ENCODE peak calls at places on chromosomes 1 and 21, in seven cellular contexts. One of them, this sample, is unnamed.

GRCh38 chr1:45994423-45994822 is 138.0 kb downstream of the PIK3R3 start:
- DNase-seq in AG09309: no peak
- DNase-seq in neural crest cell: no peak
- DNase-seq in HFF-Myc: no peak
- DNase-seq in lower lobe of right lung: no peak
- DNase-seq in fibroblast of the aortic adventitia: no peak
- DNase-seq in mammary epithelial cell: no peak
- DNase-seq in this sample: no peak

GRCh38 chr21:37751268-37751975 is 164.8 kb downstream of the KCNJ6 start:
- DNase-seq in AG09309: no peak
- DNase-seq in neural crest cell: no peak
- DNase-seq in HFF-Myc: no peak
- DNase-seq in lower lobe of right lung: no peak
- DNase-seq in fibroblast of the aortic adventitia: peak
- DNase-seq in mammary epithelial cell: no peak
- DNase-seq in this sample: no peak

GRCh38 chr1:30526652-30527345 is 196.6 kb downstream of the MATN1 start:
- DNase-seq in AG09309: no peak
- DNase-seq in neural crest cell: no peak
- DNase-seq in HFF-Myc: no peak
- DNase-seq in lower lobe of right lung: no peak
- DNase-seq in fibroblast of the aortic adventitia: no peak
- DNase-seq in mammary epithelial cell: peak
- DNase-seq in this sample: no peak

GRCh38 chr1:210332719-210333398 is 4.2 kb downstream of the HHAT start:
- DNase-seq in AG09309: no peak
- DNase-seq in neural crest cell: no peak
- DNase-seq in HFF-Myc: no peak
- DNase-seq in lower lobe of right lung: no peak
- DNase-seq in fibroblast of the aortic adventitia: no peak
- DNase-seq in mammary epithelial cell: peak
- DNase-seq in this sample: no peak

GRCh38 chr1:154270833-154271232 is 1.6 kb upstream of the HAX1 start:
- DNase-seq in AG09309: no peak
- DNase-seq in neural crest cell: no peak
- DNase-seq in HFF-Myc: no peak
- DNase-seq in lower lobe of right lung: no peak
- DNase-seq in fibroblast of the aortic adventitia: no peak
- DNase-seq in mammary epithelial cell: no peak
- DNase-seq in this sample: no peak

GRCh38 chr21:41932191-41932575 is 21.6 kb downstream of the C2CD2 start:
- DNase-seq in AG09309: peak
- DNase-seq in neural crest cell: no peak
- DNase-seq in HFF-Myc: peak
- DNase-seq in lower lobe of right lung: no peak
- DNase-seq in fibroblast of the aortic adventitia: peak
- DNase-seq in mammary epithelial cell: peak
- DNase-seq in this sample: peak

GRCh38 chr21:42231761-42232160 is 12.8 kb downstream of the ABCG1 start:
- DNase-seq in AG09309: no peak
- DNase-seq in neural crest cell: no peak
- DNase-seq in HFF-Myc: no peak
- DNase-seq in lower lobe of right lung: peak
- DNase-seq in fibroblast of the aortic adventitia: no peak
- DNase-seq in mammary epithelial cell: no peak
- DNase-seq in this sample: no peak

GRCh38 chr1:197776348-197777082 is 1.2 kb upstream of the DENND1B start:
- DNase-seq in AG09309: peak
- DNase-seq in neural crest cell: no peak
- DNase-seq in HFF-Myc: no peak
- DNase-seq in lower lobe of right lung: no peak
- DNase-seq in fibroblast of the aortic adventitia: peak
- DNase-seq in mammary epithelial cell: peak
- DNase-seq in this sample: peak

GRCh38 chr1:114062646-114063045 is 83.4 kb downstream of the OLFML3 start:
- DNase-seq in AG09309: no peak
- DNase-seq in neural crest cell: no peak
- DNase-seq in HFF-Myc: no peak
- DNase-seq in lower lobe of right lung: no peak
- DNase-seq in fibroblast of the aortic adventitia: no peak
- DNase-seq in mammary epithelial cell: no peak
- DNase-seq in this sample: no peak

GRCh38 chr1:156844638-156845037 is 14.3 kb downstream of the INSRR start:
- DNase-seq in AG09309: no peak
- DNase-seq in neural crest cell: no peak
- DNase-seq in HFF-Myc: no peak
- DNase-seq in lower lobe of right lung: no peak
- DNase-seq in fibroblast of the aortic adventitia: no peak
- DNase-seq in mammary epithelial cell: no peak
- DNase-seq in this sample: no peak

GRCh38 chr21:31557956-31558838 is 101.3 kb upstream of the SOD1 start:
- DNase-seq in AG09309: no peak
- DNase-seq in neural crest cell: peak
- DNase-seq in HFF-Myc: no peak
- DNase-seq in lower lobe of right lung: no peak
- DNase-seq in fibroblast of the aortic adventitia: no peak
- DNase-seq in mammary epithelial cell: peak
- DNase-seq in this sample: no peak

GRCh38 chr1:61119085-61119484 is 36.7 kb downstream of the NFIA start:
- DNase-seq in AG09309: no peak
- DNase-seq in neural crest cell: no peak
- DNase-seq in HFF-Myc: no peak
- DNase-seq in lower lobe of right lung: no peak
- DNase-seq in fibroblast of the aortic adventitia: no peak
- DNase-seq in mammary epithelial cell: no peak
- DNase-seq in this sample: no peak

GRCh38 chr1:53495608-53496345 is 36.6 kb downstream of the DMRTB1 start:
- DNase-seq in AG09309: no peak
- DNase-seq in neural crest cell: no peak
- DNase-seq in HFF-Myc: no peak
- DNase-seq in lower lobe of right lung: no peak
- DNase-seq in fibroblast of the aortic adventitia: peak
- DNase-seq in mammary epithelial cell: no peak
- DNase-seq in this sample: no peak

GRCh38 chr21:33286600-33287456 is 20.7 kb downstream of the IL10RB start:
- DNase-seq in AG09309: no peak
- DNase-seq in neural crest cell: no peak
- DNase-seq in HFF-Myc: peak
- DNase-seq in lower lobe of right lung: no peak
- DNase-seq in fibroblast of the aortic adventitia: peak
- DNase-seq in mammary epithelial cell: peak
- DNase-seq in this sample: peak

GRCh38 chr1:4768553-4768952 is 114.1 kb downstream of the AJAP1 start:
- DNase-seq in AG09309: no peak
- DNase-seq in neural crest cell: no peak
- DNase-seq in HFF-Myc: no peak
- DNase-seq in lower lobe of right lung: no peak
- DNase-seq in fibroblast of the aortic adventitia: no peak
- DNase-seq in mammary epithelial cell: no peak
- DNase-seq in this sample: no peak

GRCh38 chr1:9075023-9075422 is 5.6 kb upstream of the SLC2A5 start:
- DNase-seq in AG09309: no peak
- DNase-seq in neural crest cell: no peak
- DNase-seq in HFF-Myc: no peak
- DNase-seq in lower lobe of right lung: no peak
- DNase-seq in fibroblast of the aortic adventitia: no peak
- DNase-seq in mammary epithelial cell: no peak
- DNase-seq in this sample: no peak

GRCh38 chr1:23103001-23103879 is 65.4 kb downstream of the LUZP1 start:
- DNase-seq in AG09309: no peak
- DNase-seq in neural crest cell: no peak
- DNase-seq in HFF-Myc: no peak
- DNase-seq in lower lobe of right lung: no peak
- DNase-seq in fibroblast of the aortic adventitia: peak
- DNase-seq in mammary epithelial cell: peak
- DNase-seq in this sample: no peak

GRCh38 chr1:83086346-83086745 is 912.6 kb downstream of the TTLL7 start:
- DNase-seq in AG09309: no peak
- DNase-seq in neural crest cell: no peak
- DNase-seq in HFF-Myc: no peak
- DNase-seq in lower lobe of right lung: no peak
- DNase-seq in fibroblast of the aortic adventitia: no peak
- DNase-seq in mammary epithelial cell: peak
- DNase-seq in this sample: no peak

GRCh38 chr1:95916616-95917015 is 682.6 kb downstream of the RWDD3 start:
- DNase-seq in AG09309: no peak
- DNase-seq in neural crest cell: no peak
- DNase-seq in HFF-Myc: no peak
- DNase-seq in lower lobe of right lung: no peak
- DNase-seq in fibroblast of the aortic adventitia: peak
- DNase-seq in mammary epithelial cell: no peak
- DNase-seq in this sample: no peak

GRCh38 chr1:67791686-67792475 is 41.4 kb downstream of the GNG12 start:
- DNase-seq in AG09309: peak
- DNase-seq in neural crest cell: no peak
- DNase-seq in HFF-Myc: peak
- DNase-seq in lower lobe of right lung: no peak
- DNase-seq in fibroblast of the aortic adventitia: peak
- DNase-seq in mammary epithelial cell: peak
- DNase-seq in this sample: peak

GRCh38 chr1:164617607-164618564 is 58.9 kb downstream of the PBX1 start:
- DNase-seq in AG09309: no peak
- DNase-seq in neural crest cell: peak
- DNase-seq in HFF-Myc: no peak
- DNase-seq in lower lobe of right lung: no peak
- DNase-seq in fibroblast of the aortic adventitia: peak
- DNase-seq in mammary epithelial cell: peak
- DNase-seq in this sample: peak

DNA sequence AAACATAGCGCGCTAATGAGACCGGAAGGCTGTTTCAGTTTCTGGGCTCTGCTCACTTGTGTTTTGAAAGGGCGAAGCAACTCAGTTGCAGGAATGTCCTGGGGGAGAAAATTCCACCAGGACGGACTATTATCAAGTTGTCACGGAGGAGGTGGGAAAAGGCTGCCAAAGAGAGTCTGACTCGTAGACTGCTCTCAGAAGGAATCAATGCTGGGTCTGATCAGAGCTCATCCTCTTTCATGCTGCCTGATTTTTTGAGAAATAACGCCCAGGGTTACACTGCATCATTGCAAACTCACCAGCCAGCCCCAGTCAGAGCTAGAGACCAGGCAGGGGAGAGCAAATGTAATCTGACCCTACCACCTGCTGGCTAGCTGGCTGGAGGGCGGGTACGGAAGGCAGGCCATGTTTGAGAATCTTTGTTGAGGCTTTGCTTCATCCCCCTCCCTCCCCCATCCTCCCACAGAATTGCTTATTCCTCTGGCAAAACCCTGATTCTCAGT is 36.4 kb upstream of the BCL9 start:
- DNase-seq in AG09309: no peak
- DNase-seq in neural crest cell: peak
- DNase-seq in HFF-Myc: no peak
- DNase-seq in lower lobe of right lung: no peak
- DNase-seq in fibroblast of the aortic adventitia: peak
- DNase-seq in mammary epithelial cell: no peak
- DNase-seq in this sample: peak
- TF ChIP-seq CTCF in AG09309: no peak
- TF ChIP-seq CTCF in neural crest cell: no peak
- TF ChIP-seq CTCF in HFF-Myc: no peak
- TF ChIP-seq CTCF in lower lobe of right lung: no peak
- TF ChIP-seq CTCF in fibroblast of the aortic adventitia: no peak
- TF ChIP-seq CTCF in mammary epithelial cell: no peak
- TF ChIP-seq CTCF in this sample: no peak

GRCh38 chr1:25641931-25642611 is 25.5 kb downstream of the MAN1C1 start:
- DNase-seq in AG09309: no peak
- DNase-seq in neural crest cell: no peak
- DNase-seq in HFF-Myc: no peak
- DNase-seq in lower lobe of right lung: no peak
- DNase-seq in fibroblast of the aortic adventitia: peak
- DNase-seq in mammary epithelial cell: peak
- DNase-seq in this sample: no peak
- TF ChIP-seq CTCF in AG09309: no peak
- TF ChIP-seq CTCF in neural crest cell: no peak
- TF ChIP-seq CTCF in HFF-Myc: no peak
- TF ChIP-seq CTCF in lower lobe of right lung: no peak
- TF ChIP-seq CTCF in fibroblast of the aortic adventitia: no peak
- TF ChIP-seq CTCF in mammary epithelial cell: no peak
- TF ChIP-seq CTCF in this sample: no peak

GRCh38 chr1:206856674-206857464 is 8.6 kb upstream of the IL20 start:
- DNase-seq in AG09309: no peak
- DNase-seq in neural crest cell: no peak
- DNase-seq in HFF-Myc: no peak
- DNase-seq in lower lobe of right lung: no peak
- DNase-seq in fibroblast of the aortic adventitia: no peak
- DNase-seq in mammary epithelial cell: no peak
- DNase-seq in this sample: no peak
- TF ChIP-seq CTCF in AG09309: peak
- TF ChIP-seq CTCF in neural crest cell: peak
- TF ChIP-seq CTCF in HFF-Myc: peak
- TF ChIP-seq CTCF in lower lobe of right lung: peak
- TF ChIP-seq CTCF in fibroblast of the aortic adventitia: peak
- TF ChIP-seq CTCF in mammary epithelial cell: peak
- TF ChIP-seq CTCF in this sample: peak

GRCh38 chr1:115879977-115880376 is 39.1 kb upstream of the NHLH2 start:
- DNase-seq in AG09309: no peak
- DNase-seq in neural crest cell: no peak
- DNase-seq in HFF-Myc: no peak
- DNase-seq in lower lobe of right lung: no peak
- DNase-seq in fibroblast of the aortic adventitia: no peak
- DNase-seq in mammary epithelial cell: no peak
- DNase-seq in this sample: no peak
- TF ChIP-seq CTCF in AG09309: no peak
- TF ChIP-seq CTCF in neural crest cell: no peak
- TF ChIP-seq CTCF in HFF-Myc: peak
- TF ChIP-seq CTCF in lower lobe of right lung: no peak
- TF ChIP-seq CTCF in fibroblast of the aortic adventitia: no peak
- TF ChIP-seq CTCF in mammary epithelial cell: no peak
- TF ChIP-seq CTCF in this sample: no peak

DNA sequence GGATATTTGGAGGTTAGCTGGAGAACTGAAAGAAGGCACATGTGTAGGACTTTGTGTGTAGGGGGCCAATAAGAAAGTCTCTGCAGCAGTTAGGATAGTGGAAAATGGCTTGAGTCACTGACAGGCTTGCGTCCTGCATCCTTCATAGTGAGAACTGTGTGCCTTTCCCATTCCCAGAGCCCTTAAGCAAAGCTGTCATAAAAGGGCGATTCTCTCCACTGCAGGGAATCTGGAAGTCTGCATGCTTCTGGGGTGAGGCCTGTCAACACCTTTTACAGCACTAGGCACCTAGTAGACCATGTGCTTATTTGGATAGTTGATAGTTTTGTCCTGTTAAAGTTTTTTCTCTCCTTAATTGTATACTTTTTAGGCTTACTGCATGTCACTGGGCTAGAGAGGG is 39.4 kb upstream of the MACF1 start:
- DNase-seq in AG09309: no peak
- DNase-seq in neural crest cell: no peak
- DNase-seq in HFF-Myc: no peak
- DNase-seq in lower lobe of right lung: no peak
- DNase-seq in fibroblast of the aortic adventitia: no peak
- DNase-seq in mammary epithelial cell: no peak
- DNase-seq in this sample: no peak
- TF ChIP-seq CTCF in AG09309: no peak
- TF ChIP-seq CTCF in neural crest cell: no peak
- TF ChIP-seq CTCF in HFF-Myc: no peak
- TF ChIP-seq CTCF in lower lobe of right lung: no peak
- TF ChIP-seq CTCF in fibroblast of the aortic adventitia: no peak
- TF ChIP-seq CTCF in mammary epithelial cell: no peak
- TF ChIP-seq CTCF in this sample: no peak

DNA sequence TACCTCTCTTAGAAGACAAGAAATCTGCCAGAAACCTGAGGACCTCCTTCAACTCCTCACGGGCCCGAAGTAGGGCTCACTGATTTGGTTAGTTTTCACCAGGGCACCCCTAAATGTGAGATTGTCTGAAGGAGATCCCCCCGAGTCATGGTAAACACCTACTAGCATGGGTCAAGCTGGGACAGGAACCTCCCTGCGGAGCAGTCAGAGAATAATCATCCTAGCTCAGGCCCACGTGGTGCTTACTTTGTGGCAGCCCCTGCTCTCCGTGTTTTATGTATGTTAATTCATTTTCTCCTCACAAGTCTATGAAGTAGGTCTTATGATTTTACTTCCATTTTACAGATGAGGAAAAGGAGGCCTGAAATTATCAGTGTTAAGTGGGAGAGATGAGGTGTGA is 138.2 kb downstream of the NTPCR start:
- DNase-seq in AG09309: no peak
- DNase-seq in neural crest cell: no peak
- DNase-seq in HFF-Myc: no peak
- DNase-seq in lower lobe of right lung: no peak
- DNase-seq in fibroblast of the aortic adventitia: no peak
- DNase-seq in mammary epithelial cell: no peak
- DNase-seq in this sample: no peak
- TF ChIP-seq CTCF in AG09309: no peak
- TF ChIP-seq CTCF in neural crest cell: no peak
- TF ChIP-seq CTCF in HFF-Myc: no peak
- TF ChIP-seq CTCF in lower lobe of right lung: no peak
- TF ChIP-seq CTCF in fibroblast of the aortic adventitia: no peak
- TF ChIP-seq CTCF in mammary epithelial cell: no peak
- TF ChIP-seq CTCF in this sample: no peak

This sample was measured in HFFc6.